ENCODE peak calls at places on chromosome 9, in seven cellular contexts. I, U, A, R, V, O and Q are unnamed samples.
A peak's percentile ranks its signal among the peaks of the same experiment; 100 is the strongest.

GRCh38 chr9:34714007-34714406 is 4.1 kb upstream of the CCL21 start:
- DNase-seq in I (no peak), U (no peak), A (no peak), R (no peak), V (no peak), O (no peak), Q (no peak)

GRCh38 chr9:101307524-101308213 is 77.1 kb downstream of the BAAT start:
- DNase-seq in I (peak; percentile 3), U (no peak), A (no peak), R (no peak), V (no peak), O (no peak), Q (no peak)

GRCh38 chr9:88477300-88477751 is 57.7 kb upstream of the NXNL2 start:
- DNase-seq in I (no peak), U (no peak), A (no peak), R (no peak), V (no peak), O (no peak), Q (no peak)

GRCh38 chr9:68672215-68672614 is 32.8 kb upstream of the PIP5K1B start:
- DNase-seq in I (no peak), U (no peak), A (no peak), R (no peak), V (no peak), O (no peak), Q (no peak)

GRCh38 chr9:99635032-99635431 is 186.7 kb upstream of the NR4A3 start:
- DNase-seq in I (no peak), U (no peak), A (no peak), R (no peak), V (no peak), O (no peak), Q (no peak)

GRCh38 chr9:70389642-70390266 is 24.7 kb downstream of the KLF9 start:
- DNase-seq in I (no peak), U (no peak), A (no peak), R (no peak), V (no peak), O (no peak), Q (no peak)

GRCh38 chr9:124342402-124342945 is 72.8 kb downstream of the PSMB7 start:
- DNase-seq in I (no peak), U (no peak), A (no peak), R (no peak), V (no peak), O (no peak), Q (no peak)

GRCh38 chr9:36268007-36268427 is 9.8 kb upstream of the GNE start:
- DNase-seq in I (no peak), U (no peak), A (no peak), R (no peak), V (no peak), O (no peak), Q (no peak)

GRCh38 chr9:2166219-2166618 is 151.1 kb downstream of the SMARCA2 start:
- DNase-seq in I (no peak), U (no peak), A (no peak), R (no peak), V (no peak), O (no peak), Q (no peak)

GRCh38 chr9:114001794-114002261 is 76.3 kb downstream of the AMBP start:
- DNase-seq in I (no peak), U (no peak), A (no peak), R (no peak), V (no peak), O (no peak), Q (no peak)

GRCh38 chr9:128470560-128470959 is 14.8 kb downstream of the ODF2 start:
- DNase-seq in I (no peak), U (no peak), A (no peak), R (no peak), V (no peak), O (no peak), Q (no peak)

GRCh38 chr9:127877566-127877998 is at the start of gene AK1:
- DNase-seq in I (peak; percentile 60), U (peak; percentile 62), A (no peak), R (no peak), V (no peak), O (no peak), Q (peak; percentile 83)

GRCh38 chr9:79801459-79801858 is 229.7 kb downstream of the TLE4 start:
- DNase-seq in I (no peak), U (no peak), A (no peak), R (no peak), V (no peak), O (no peak), Q (no peak)

GRCh38 chr9:133148351-133149129 is 15.2 kb downstream of the GBGT1 start:
- DNase-seq in I (peak; percentile 4), U (peak; percentile 51), A (peak; percentile 34), R (peak; percentile 74), V (peak; percentile 60), O (no peak), Q (peak; percentile 48)

GRCh38 chr9:97359147-97359546 is 51.7 kb downstream of the CCDC180 start:
- DNase-seq in I (no peak), U (no peak), A (no peak), R (no peak), V (no peak), O (no peak), Q (no peak)

GRCh38 chr9:126696764-126697145 is 83.0 kb downstream of the LMX1B start:
- DNase-seq in I (no peak), U (no peak), A (no peak), R (no peak), V (no peak), O (no peak), Q (no peak)

GRCh38 chr9:109992293-109992692 is 212.3 kb downstream of the PALM2AKAP2 start:
- DNase-seq in I (no peak), U (no peak), A (no peak), R (no peak), V (no peak), O (no peak), Q (no peak)

GRCh38 chr9:108033976-108034964 is 544.7 kb upstream of the KLF4 start:
- DNase-seq in I (no peak), U (no peak), A (no peak), R (no peak), V (no peak), O (no peak), Q (no peak)

GRCh38 chr9:89755835-89756234 is 151.0 kb downstream of the GADD45G start:
- DNase-seq in I (peak; percentile 83), U (peak; percentile 14), A (no peak), R (no peak), V (no peak), O (no peak), Q (peak; percentile 69)

GRCh38 chr9:106893088-106893487 is 30.1 kb downstream of the ZNF462 start:
- DNase-seq in I (no peak), U (peak; percentile 7), A (no peak), R (no peak), V (no peak), O (peak; percentile 69), Q (no peak)

GRCh38 chr9:37943329-37944265 is 39.7 kb upstream of the SLC25A51 start:
- DNase-seq in I (no peak), U (no peak), A (no peak), R (no peak), V (no peak), O (no peak), Q (peak; percentile 59)

GRCh38 chr9:138103824-138104206 is 226.2 kb downstream of the CACNA1B start:
- DNase-seq in I (no peak), U (no peak), A (no peak), R (no peak), V (no peak), O (no peak), Q (no peak)

GRCh38 chr9:91301161-91301560 is 60.6 kb downstream of the AUH start:
- DNase-seq in I (no peak), U (no peak), A (no peak), R (no peak), V (no peak), O (no peak), Q (no peak)

GRCh38 chr9:21993893-21994525 is at the start of gene CDKN2A:
- DNase-seq in I (no peak), U (peak; percentile 85), A (peak; percentile 39), R (peak; percentile 59), V (no peak), O (no peak), Q (peak; percentile 88)

GRCh38 chr9:75803130-75803529 is 87.3 kb upstream of the PCSK5 start:
- DNase-seq in I (no peak), U (no peak), A (no peak), R (no peak), V (no peak), O (no peak), Q (no peak)